ENCODE peak calls at places on chromosomes 1 and 21, in eight cellular contexts. One of them, this sample, is unnamed.
A peak's percentile ranks its signal among the peaks of the same experiment; 100 is the strongest.

GRCh38 chr1:72915581-72915980 is 633.2 kb upstream of the NEGR1 start:
- DNase-seq in mucosa of descending colon: no peak
- DNase-seq in spleen: no peak
- DNase-seq in prostate gland: no peak
- DNase-seq in fibroblast of lung: no peak
- DNase-seq in AG04450: no peak
- DNase-seq in left ventricle myocardium inferior: no peak
- DNase-seq in GM12864: no peak
- DNase-seq in this sample: no peak

GRCh38 chr1:7069888-7070287 is 284.6 kb downstream of the CAMTA1 start:
- DNase-seq in mucosa of descending colon: no peak
- DNase-seq in spleen: no peak
- DNase-seq in prostate gland: no peak
- DNase-seq in fibroblast of lung: peak; percentile 16
- DNase-seq in AG04450: no peak
- DNase-seq in left ventricle myocardium inferior: no peak
- DNase-seq in GM12864: no peak
- DNase-seq in this sample: peak; percentile 31

GRCh38 chr1:155191904-155192303 is 15.8 kb downstream of the THBS3 start:
- DNase-seq in mucosa of descending colon: peak; percentile 44
- DNase-seq in spleen: no peak
- DNase-seq in prostate gland: no peak
- DNase-seq in fibroblast of lung: no peak
- DNase-seq in AG04450: no peak
- DNase-seq in left ventricle myocardium inferior: no peak
- DNase-seq in GM12864: no peak
- DNase-seq in this sample: no peak

GRCh38 chr1:78003070-78003751 is 1.5 kb upstream of the DNAJB4 start:
- DNase-seq in mucosa of descending colon: no peak
- DNase-seq in spleen: no peak
- DNase-seq in prostate gland: no peak
- DNase-seq in fibroblast of lung: no peak
- DNase-seq in AG04450: no peak
- DNase-seq in left ventricle myocardium inferior: no peak
- DNase-seq in GM12864: no peak
- DNase-seq in this sample: no peak

GRCh38 chr1:56676571-56677035 is 31.5 kb downstream of the PRKAA2 start:
- DNase-seq in mucosa of descending colon: no peak
- DNase-seq in spleen: no peak
- DNase-seq in prostate gland: no peak
- DNase-seq in fibroblast of lung: peak; percentile 72
- DNase-seq in AG04450: peak; percentile 62
- DNase-seq in left ventricle myocardium inferior: no peak
- DNase-seq in GM12864: no peak
- DNase-seq in this sample: no peak

GRCh38 chr1:212034516-212035122 is 738 bp downstream of the INTS7 start:
- DNase-seq in mucosa of descending colon: no peak
- DNase-seq in spleen: no peak
- DNase-seq in prostate gland: no peak
- DNase-seq in fibroblast of lung: no peak
- DNase-seq in AG04450: no peak
- DNase-seq in left ventricle myocardium inferior: no peak
- DNase-seq in GM12864: no peak
- DNase-seq in this sample: no peak

GRCh38 chr1:24555591-24556413 is at the start of gene NCMAP:
- DNase-seq in mucosa of descending colon: peak; percentile 79
- DNase-seq in spleen: peak; percentile 80
- DNase-seq in prostate gland: peak; percentile 56
- DNase-seq in fibroblast of lung: no peak
- DNase-seq in AG04450: no peak
- DNase-seq in left ventricle myocardium inferior: peak; percentile 24
- DNase-seq in GM12864: no peak
- DNase-seq in this sample: peak; percentile 19

GRCh38 chr1:164787834-164788231 is 228.8 kb downstream of the PBX1 start:
- DNase-seq in mucosa of descending colon: no peak
- DNase-seq in spleen: no peak
- DNase-seq in prostate gland: peak; percentile 63
- DNase-seq in fibroblast of lung: no peak
- DNase-seq in AG04450: no peak
- DNase-seq in left ventricle myocardium inferior: no peak
- DNase-seq in GM12864: no peak
- DNase-seq in this sample: no peak

GRCh38 chr1:160130939-160131338 is 15.4 kb downstream of the ATP1A2 start:
- DNase-seq in mucosa of descending colon: no peak
- DNase-seq in spleen: no peak
- DNase-seq in prostate gland: no peak
- DNase-seq in fibroblast of lung: no peak
- DNase-seq in AG04450: no peak
- DNase-seq in left ventricle myocardium inferior: no peak
- DNase-seq in GM12864: no peak
- DNase-seq in this sample: no peak

GRCh38 chr1:198932351-198932991 is 293.6 kb downstream of the PTPRC start:
- DNase-seq in mucosa of descending colon: no peak
- DNase-seq in spleen: no peak
- DNase-seq in prostate gland: no peak
- DNase-seq in fibroblast of lung: peak; percentile 53
- DNase-seq in AG04450: no peak
- DNase-seq in left ventricle myocardium inferior: no peak
- DNase-seq in GM12864: no peak
- DNase-seq in this sample: no peak

GRCh38 chr1:111804736-111805135 is 49.0 kb downstream of the DDX20 start:
- DNase-seq in mucosa of descending colon: no peak
- DNase-seq in spleen: no peak
- DNase-seq in prostate gland: no peak
- DNase-seq in fibroblast of lung: no peak
- DNase-seq in AG04450: no peak
- DNase-seq in left ventricle myocardium inferior: no peak
- DNase-seq in GM12864: no peak
- DNase-seq in this sample: no peak

GRCh38 chr1:46501528-46501927 is 11.9 kb downstream of the DMBX1 start:
- DNase-seq in mucosa of descending colon: no peak
- DNase-seq in spleen: no peak
- DNase-seq in prostate gland: no peak
- DNase-seq in fibroblast of lung: no peak
- DNase-seq in AG04450: no peak
- DNase-seq in left ventricle myocardium inferior: no peak
- DNase-seq in GM12864: no peak
- DNase-seq in this sample: no peak

GRCh38 chr1:10637833-10638558 is 158.4 kb downstream of the CASZ1 start:
- DNase-seq in mucosa of descending colon: no peak
- DNase-seq in spleen: no peak
- DNase-seq in prostate gland: no peak
- DNase-seq in fibroblast of lung: no peak
- DNase-seq in AG04450: no peak
- DNase-seq in left ventricle myocardium inferior: no peak
- DNase-seq in GM12864: no peak
- DNase-seq in this sample: no peak

GRCh38 chr1:29808141-29808995 is 572.0 kb downstream of the PTPRU start:
- DNase-seq in mucosa of descending colon: no peak
- DNase-seq in spleen: no peak
- DNase-seq in prostate gland: no peak
- DNase-seq in fibroblast of lung: no peak
- DNase-seq in AG04450: no peak
- DNase-seq in left ventricle myocardium inferior: no peak
- DNase-seq in GM12864: no peak
- DNase-seq in this sample: no peak

GRCh38 chr1:30727796-30728195 is 4.4 kb upstream of the MATN1 start:
- DNase-seq in mucosa of descending colon: no peak
- DNase-seq in spleen: no peak
- DNase-seq in prostate gland: no peak
- DNase-seq in fibroblast of lung: peak; percentile 67
- DNase-seq in AG04450: no peak
- DNase-seq in left ventricle myocardium inferior: no peak
- DNase-seq in GM12864: no peak
- DNase-seq in this sample: no peak

GRCh38 chr1:246214708-246215504 is 292.2 kb downstream of the SMYD3 start:
- DNase-seq in mucosa of descending colon: peak; percentile 39
- DNase-seq in spleen: no peak
- DNase-seq in prostate gland: no peak
- DNase-seq in fibroblast of lung: peak; percentile 95
- DNase-seq in AG04450: peak; percentile 89
- DNase-seq in left ventricle myocardium inferior: no peak
- DNase-seq in GM12864: peak; percentile 65
- DNase-seq in this sample: no peak

GRCh38 chr21:23968722-23969647 is 1638.3 kb downstream of the MRPL39 start:
- DNase-seq in mucosa of descending colon: peak; percentile 54
- DNase-seq in spleen: peak; percentile 88
- DNase-seq in prostate gland: no peak
- DNase-seq in fibroblast of lung: peak; percentile 12
- DNase-seq in AG04450: peak; percentile 7
- DNase-seq in left ventricle myocardium inferior: no peak
- DNase-seq in GM12864: peak; percentile 10
- DNase-seq in this sample: peak; percentile 66
- TF ChIP-seq CTCF in mucosa of descending colon: no peak
- TF ChIP-seq CTCF in spleen: peak; percentile 92
- TF ChIP-seq CTCF in prostate gland: no peak
- TF ChIP-seq CTCF in fibroblast of lung: no peak
- TF ChIP-seq CTCF in AG04450: peak; percentile 71
- TF ChIP-seq CTCF in left ventricle myocardium inferior: peak; percentile 47
- TF ChIP-seq CTCF in GM12864: peak; percentile 64
- TF ChIP-seq CTCF in this sample: peak; percentile 44

DNA sequence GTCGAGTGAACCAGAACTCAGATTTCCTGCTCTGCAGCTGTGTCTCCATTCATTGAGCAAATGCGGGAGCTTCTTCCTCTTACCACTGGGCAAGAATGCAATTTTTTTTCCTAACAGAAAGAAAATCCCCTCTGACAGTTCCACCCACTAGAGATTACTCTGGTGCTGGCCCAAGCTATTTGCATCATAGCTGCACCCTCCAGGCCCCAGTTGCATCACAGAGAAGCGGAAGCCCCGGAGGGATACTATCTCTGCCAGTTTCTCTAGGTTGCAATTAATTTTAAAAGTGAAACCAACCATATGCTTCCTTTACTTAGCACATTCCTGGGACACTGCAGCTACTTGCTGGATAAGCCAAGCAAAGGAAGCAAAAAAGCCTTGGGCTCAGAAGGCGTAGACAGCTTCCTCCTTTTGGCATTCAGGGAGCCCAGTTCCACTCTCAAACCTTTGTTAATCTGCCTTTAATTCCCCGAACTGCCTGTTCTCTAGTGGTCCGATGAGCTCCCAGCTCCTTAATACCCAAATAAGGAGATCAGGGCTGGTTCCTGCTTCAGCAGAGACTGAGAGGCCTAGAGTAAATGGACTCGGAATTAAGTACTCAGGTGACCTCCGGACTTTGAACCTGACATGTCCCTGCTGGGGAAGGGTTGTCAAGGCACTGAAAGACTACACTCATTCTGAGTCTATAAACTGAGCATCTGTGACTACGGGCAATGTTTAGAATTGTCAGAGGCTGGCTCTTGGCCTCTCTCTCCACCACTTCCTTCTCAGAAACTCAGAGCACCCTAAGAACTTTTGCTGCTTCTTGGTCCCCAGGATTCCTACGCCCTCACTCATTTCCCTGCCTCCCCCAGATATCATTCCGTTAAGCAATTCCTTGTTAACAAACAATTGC is 72.5 kb upstream of the TNFSF18 start:
- DNase-seq in mucosa of descending colon: peak; percentile 70
- DNase-seq in spleen: no peak
- DNase-seq in prostate gland: peak; percentile 79
- DNase-seq in fibroblast of lung: peak; percentile 88
- DNase-seq in AG04450: peak; percentile 86
- DNase-seq in left ventricle myocardium inferior: peak; percentile 64
- DNase-seq in GM12864: no peak
- DNase-seq in this sample: peak; percentile 7
- TF ChIP-seq CTCF in mucosa of descending colon: no peak
- TF ChIP-seq CTCF in spleen: no peak
- TF ChIP-seq CTCF in prostate gland: no peak
- TF ChIP-seq CTCF in fibroblast of lung: no peak
- TF ChIP-seq CTCF in AG04450: no peak
- TF ChIP-seq CTCF in left ventricle myocardium inferior: no peak
- TF ChIP-seq CTCF in GM12864: no peak
- TF ChIP-seq CTCF in this sample: no peak

GRCh38 chr1:9352364-9353140 is 59.9 kb downstream of the SPSB1 start:
- DNase-seq in mucosa of descending colon: no peak
- DNase-seq in spleen: no peak
- DNase-seq in prostate gland: no peak
- DNase-seq in fibroblast of lung: no peak
- DNase-seq in AG04450: no peak
- DNase-seq in left ventricle myocardium inferior: no peak
- DNase-seq in GM12864: no peak
- DNase-seq in this sample: peak; percentile 44

GRCh38 chr1:9350011-9350907 is 57.6 kb downstream of the SPSB1 start:
- DNase-seq in mucosa of descending colon: no peak
- DNase-seq in spleen: no peak
- DNase-seq in prostate gland: no peak
- DNase-seq in fibroblast of lung: peak; percentile 64
- DNase-seq in AG04450: no peak
- DNase-seq in left ventricle myocardium inferior: peak; percentile 51
- DNase-seq in GM12864: no peak
- DNase-seq in this sample: no peak

GRCh38 chr1:9351654-9352271 is 59.1 kb downstream of the SPSB1 start:
- DNase-seq in mucosa of descending colon: no peak
- DNase-seq in spleen: no peak
- DNase-seq in prostate gland: no peak
- DNase-seq in fibroblast of lung: no peak
- DNase-seq in AG04450: no peak
- DNase-seq in left ventricle myocardium inferior: no peak
- DNase-seq in GM12864: no peak
- DNase-seq in this sample: no peak

GRCh38 chr1:9349331-9349851 is 56.7 kb downstream of the SPSB1 start:
- DNase-seq in mucosa of descending colon: no peak
- DNase-seq in spleen: no peak
- DNase-seq in prostate gland: no peak
- DNase-seq in fibroblast of lung: no peak
- DNase-seq in AG04450: no peak
- DNase-seq in left ventricle myocardium inferior: no peak
- DNase-seq in GM12864: no peak
- DNase-seq in this sample: no peak

GRCh38 chr1:9350960-9351359 is 58.3 kb downstream of the SPSB1 start:
- DNase-seq in mucosa of descending colon: no peak
- DNase-seq in spleen: no peak
- DNase-seq in prostate gland: no peak
- DNase-seq in fibroblast of lung: no peak
- DNase-seq in AG04450: no peak
- DNase-seq in left ventricle myocardium inferior: no peak
- DNase-seq in GM12864: no peak
- DNase-seq in this sample: no peak
- TF ChIP-seq CTCF in mucosa of descending colon: no peak
- TF ChIP-seq CTCF in spleen: no peak
- TF ChIP-seq CTCF in prostate gland: no peak
- TF ChIP-seq CTCF in fibroblast of lung: no peak
- TF ChIP-seq CTCF in AG04450: no peak
- TF ChIP-seq CTCF in left ventricle myocardium inferior: no peak
- TF ChIP-seq CTCF in GM12864: no peak
- TF ChIP-seq CTCF in this sample: no peak

DNA sequence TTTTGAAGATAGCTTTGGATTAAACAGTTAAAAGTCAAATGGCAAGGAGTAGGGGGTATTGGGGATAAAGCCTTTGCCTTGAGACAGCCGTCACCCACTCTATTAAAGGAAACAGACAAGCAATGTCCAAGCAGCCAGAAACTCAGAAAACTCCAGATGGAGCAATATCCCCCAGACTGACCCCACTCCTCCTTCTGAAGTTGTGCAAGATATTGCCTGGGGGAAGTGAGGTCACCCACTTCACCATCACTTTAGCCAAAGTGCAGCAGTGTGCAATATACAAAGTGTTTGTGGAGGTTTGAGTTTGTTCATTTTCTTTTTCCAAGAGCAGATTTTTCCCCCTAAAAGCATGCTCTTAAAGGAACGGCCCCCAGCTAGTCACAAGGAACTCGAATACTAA is 125.1 kb downstream of the ETS2 start:
- DNase-seq in mucosa of descending colon: no peak
- DNase-seq in spleen: no peak
- DNase-seq in prostate gland: no peak
- DNase-seq in fibroblast of lung: no peak
- DNase-seq in AG04450: peak; percentile 33
- DNase-seq in left ventricle myocardium inferior: no peak
- DNase-seq in GM12864: no peak
- DNase-seq in this sample: no peak
- TF ChIP-seq CTCF in mucosa of descending colon: no peak
- TF ChIP-seq CTCF in spleen: no peak
- TF ChIP-seq CTCF in prostate gland: no peak
- TF ChIP-seq CTCF in fibroblast of lung: no peak
- TF ChIP-seq CTCF in AG04450: no peak
- TF ChIP-seq CTCF in left ventricle myocardium inferior: no peak
- TF ChIP-seq CTCF in GM12864: no peak
- TF ChIP-seq CTCF in this sample: no peak

This sample was measured in endothelial cell.